ENCODE peak calls at places on chromosomes 7 and 10, in nine cellular contexts. L is K562, Y is GM12891, H is sigmoid colon, Q is HCT116, J is prostate gland, A is HepG2, I is esophagus muscularis mucosa, D is stomach. E is an unnamed sample.

GRCh38 chr7:86837235-86837634 is 193.5 kb downstream of the GRM3 start:
- DNase-seq in J (no peak), D (no peak), Y (no peak), Q (no peak), I (no peak), A (no peak), H (no peak), L (no peak), E (peak; percentile 17)

GRCh38 chr7:104096683-104097082 is 107.2 kb upstream of the RELN start:
- DNase-seq in D (no peak), J (peak; percentile 15), L (no peak), I (no peak), Y (no peak), H (no peak), A (peak; percentile 78), Q (peak; percentile 21), E (peak; percentile 42)

GRCh38 chr7:132116369-132116768 is 459.9 kb downstream of the PLXNA4 start:
- DNase-seq in J (no peak), Y (no peak), I (no peak), D (no peak), A (no peak), L (no peak), Q (no peak), H (no peak), E (no peak)

GRCh38 chr7:104943502-104944343 is 70.3 kb upstream of the KMT2E start:
- DNase-seq in D (peak; percentile 96), A (peak; percentile 94), L (peak; percentile 81), I (no peak), H (peak; percentile 72), Y (peak; percentile 30), J (peak; percentile 80), Q (peak; percentile 94), E (no peak)

GRCh38 chr7:149450821-149451220 is 10.0 kb downstream of the ZNF777 start:
- DNase-seq in I (peak; percentile 19), D (no peak), Q (no peak), J (no peak), H (no peak), L (no peak), A (no peak), Y (no peak), E (no peak)

GRCh38 chr7:28835800-28836199 is 122.3 kb downstream of the TRIL start:
- DNase-seq in Y (no peak), A (no peak), L (no peak), I (no peak), D (no peak), J (no peak), Q (no peak), H (no peak), E (no peak)

GRCh38 chr7:51802698-51803097 is 486.1 kb upstream of the COBL start:
- DNase-seq in J (no peak), L (no peak), Y (no peak), Q (no peak), I (no peak), H (no peak), A (no peak), D (no peak), E (peak; percentile 7)

GRCh38 chr7:44547536-44548221 is 6.5 kb upstream of the NPC1L1 start:
- DNase-seq in Q (no peak), Y (no peak), A (peak; percentile 48), D (no peak), L (no peak), J (peak; percentile 39), I (no peak), H (no peak), E (no peak)

GRCh38 chr7:158299607-158300006 is 288.0 kb downstream of the PTPRN2 start:
- DNase-seq in A (no peak), J (no peak), Y (no peak), H (no peak), I (no peak), L (no peak), Q (no peak), D (no peak), E (no peak)

GRCh38 chr10:115355162-115355760 is 262.1 kb downstream of the ATRNL1 start:
- DNase-seq in D (no peak), Y (peak; percentile 11), Q (peak; percentile 81), L (peak; percentile 10), H (no peak), I (no peak), A (peak; percentile 63), J (peak; percentile 27), E (peak; percentile 92)

GRCh38 chr7:6156734-6157133 is 115.7 kb downstream of the CYTH3 start:
- DNase-seq in J (no peak), L (no peak), A (no peak), D (no peak), Y (no peak), I (no peak), H (peak; percentile 17), Q (no peak), E (no peak)

GRCh38 chr10:12710594-12711343 is 290.7 kb downstream of the CCDC3 start:
- DNase-seq in J (peak; percentile 66), A (peak; percentile 41), H (peak; percentile 88), L (peak; percentile 62), I (peak; percentile 96), D (peak; percentile 75), Y (peak; percentile 41), Q (peak; percentile 76), E (peak; percentile 84)

GRCh38 chr10:112996462-112996861 is 46.4 kb downstream of the TCF7L2 start:
- DNase-seq in D (no peak), A (no peak), Q (no peak), Y (no peak), H (no peak), J (no peak), L (no peak), I (no peak), E (no peak)

GRCh38 chr7:156773966-156774365 is 119.0 kb downstream of the LMBR1 start:
- DNase-seq in J (no peak), A (no peak), L (no peak), Y (no peak), D (no peak), I (no peak), Q (no peak), H (no peak), E (no peak)

GRCh38 chr10:87636313-87636915 is 23.3 kb upstream of the PAPSS2 start:
- DNase-seq in Y (no peak), D (no peak), L (no peak), Q (no peak), I (peak; percentile 3), J (no peak), H (no peak), A (no peak), E (no peak)

GRCh38 chr10:77637474-77637985 is at the start of gene KCNMA1:
- DNase-seq in Q (no peak), I (no peak), D (no peak), H (peak; percentile 83), A (no peak), J (no peak), Y (no peak), L (no peak), E (peak; percentile 68)

GRCh38 chr7:64905133-64905532 is 2.1 kb downstream of the ZNF273 start:
- DNase-seq in Q (no peak), Y (no peak), L (no peak), D (no peak), I (no peak), A (peak; percentile 31), J (no peak), H (no peak), E (no peak)
- TF ChIP-seq POLR2AphosphoS5 in Q (no peak), Y (no peak), L (no peak), D (no peak), I (no peak), A (no peak), J (no peak), H (no peak), E (no peak)

DNA sequence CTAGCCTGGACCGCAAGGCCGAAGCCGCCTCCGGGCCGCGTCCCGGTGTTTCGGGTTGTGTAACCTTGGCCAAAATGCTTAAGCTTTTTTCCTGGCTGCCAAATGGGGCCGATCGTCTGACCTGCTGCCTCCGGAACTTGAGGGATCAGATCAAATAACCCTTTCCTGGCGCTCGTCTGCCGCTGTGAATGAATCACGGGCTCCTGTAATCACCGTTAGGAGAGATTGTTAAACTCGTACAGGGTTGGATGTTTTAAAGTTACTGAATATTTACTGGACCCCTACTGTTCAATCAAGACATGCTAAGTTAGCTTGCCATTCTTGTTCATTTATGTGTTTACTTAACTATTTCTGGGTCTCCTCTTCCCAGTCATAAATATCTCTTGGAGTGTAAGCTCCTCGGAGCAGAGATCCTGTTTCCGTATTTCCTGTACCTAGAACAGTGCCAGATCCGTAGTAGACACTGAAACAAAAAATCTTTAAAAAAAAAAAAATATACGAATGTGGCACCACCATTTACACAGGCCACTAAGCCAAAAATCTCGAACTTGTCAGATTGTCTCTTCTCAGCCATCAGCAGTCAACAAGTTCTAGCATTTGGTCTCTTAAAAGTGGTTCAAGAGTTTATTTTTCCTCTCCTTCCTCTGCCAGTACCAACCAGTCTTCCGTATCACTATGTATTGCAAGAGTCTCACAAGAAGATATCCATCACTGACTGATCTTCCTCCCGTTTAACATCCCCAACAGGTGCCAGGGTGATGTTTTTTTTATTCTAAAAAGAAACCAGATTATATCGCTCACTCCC is 645 bp upstream of the TM9SF3 start:
- DNase-seq in A (peak; percentile 75), I (peak; percentile 94), L (no peak), D (peak; percentile 66), J (peak; percentile 48), Y (no peak), Q (peak; percentile 48), H (peak; percentile 91), E (peak; percentile 76)
- TF ChIP-seq POLR2AphosphoS5 in A (no peak), I (no peak), L (no peak), D (no peak), J (peak; percentile 7), Y (no peak), Q (no peak), H (no peak), E (no peak)

GRCh38 chr7:100093925-100094486 is 5.2 kb downstream of the COPS6 start:
- DNase-seq in L (no peak), D (no peak), J (no peak), A (no peak), Q (no peak), H (no peak), Y (no peak), I (no peak), E (no peak)
- TF ChIP-seq POLR2AphosphoS5 in L (peak; percentile 71), D (no peak), J (no peak), A (no peak), Q (peak; percentile 12), H (no peak), Y (peak; percentile 76), I (no peak), E (peak; percentile 64)

DNA sequence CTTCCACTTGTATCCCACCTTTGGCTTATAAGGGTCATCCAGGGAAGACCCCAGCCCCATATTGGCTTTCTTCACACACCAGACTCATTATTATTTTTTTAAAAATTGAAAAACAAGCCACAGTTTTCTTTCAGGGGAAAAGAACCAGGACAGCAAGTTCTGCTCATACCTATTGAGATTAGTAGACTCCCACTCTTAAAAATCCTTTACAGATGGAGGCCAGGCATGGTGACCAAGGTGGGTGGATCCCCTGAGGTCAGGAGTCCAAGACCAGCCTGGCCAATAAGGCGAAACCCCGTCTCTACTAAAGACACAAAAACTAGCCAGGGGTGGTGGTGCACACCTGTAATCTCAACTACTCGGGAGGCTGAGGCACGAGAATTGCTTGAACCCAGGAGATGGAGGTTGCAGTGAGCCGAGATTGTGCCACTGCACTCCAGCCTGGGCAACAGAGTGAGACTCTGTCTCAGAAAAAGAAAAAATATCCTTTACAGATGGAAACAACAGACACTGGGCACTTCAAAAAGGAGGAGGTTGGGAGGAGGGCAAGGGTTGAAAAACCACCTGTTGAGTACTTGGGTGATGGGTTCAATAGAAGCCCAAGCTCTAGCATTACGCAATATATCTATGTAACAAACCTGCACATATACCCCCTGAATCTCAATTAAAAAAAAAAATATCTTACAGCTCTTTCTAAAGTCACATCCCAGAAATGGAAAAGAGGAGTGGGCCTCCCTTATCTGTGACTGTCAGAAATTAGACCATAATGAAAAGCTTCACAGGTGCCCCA is 11.8 kb downstream of the VIM start:
- DNase-seq in I (no peak), Y (no peak), A (no peak), H (no peak), Q (no peak), L (no peak), J (no peak), D (no peak), E (no peak)
- TF ChIP-seq POLR2AphosphoS5 in I (no peak), Y (no peak), A (no peak), H (no peak), Q (no peak), L (no peak), J (no peak), D (no peak), E (no peak)